ENCODE peak calls at places on chromosomes 3 and 15, in four cellular contexts. One of them, this sample, is unnamed.

GRCh38 chr3:119294889-119295769 is 946 bp downstream of the ARHGAP31 start:
- DNase-seq in transverse colon: peak
- DNase-seq in breast epithelium: no peak
- DNase-seq in Peyer's patch: peak
- DNase-seq in this sample: no peak

GRCh38 chr15:33586791-33587697 is 276.3 kb downstream of the RYR3 start:
- DNase-seq in transverse colon: no peak
- DNase-seq in breast epithelium: no peak
- DNase-seq in Peyer's patch: no peak
- DNase-seq in this sample: no peak

GRCh38 chr3:117234321-117234720 is 524.7 kb downstream of the TUSC7 start:
- DNase-seq in transverse colon: no peak
- DNase-seq in breast epithelium: no peak
- DNase-seq in Peyer's patch: no peak
- DNase-seq in this sample: no peak

GRCh38 chr3:9278085-9278484 is 28.6 kb upstream of the SRGAP3 start:
- DNase-seq in transverse colon: no peak
- DNase-seq in breast epithelium: no peak
- DNase-seq in Peyer's patch: no peak
- DNase-seq in this sample: no peak

GRCh38 chr15:31372635-31373091 is 46.0 kb downstream of the KLF13 start:
- DNase-seq in transverse colon: no peak
- DNase-seq in breast epithelium: no peak
- DNase-seq in Peyer's patch: no peak
- DNase-seq in this sample: no peak

GRCh38 chr3:24377218-24377993 is 117.2 kb downstream of the THRB start:
- DNase-seq in transverse colon: no peak
- DNase-seq in breast epithelium: no peak
- DNase-seq in Peyer's patch: no peak
- DNase-seq in this sample: no peak

GRCh38 chr3:116815831-116816588 is 106.4 kb downstream of the TUSC7 start:
- DNase-seq in transverse colon: peak
- DNase-seq in breast epithelium: no peak
- DNase-seq in Peyer's patch: no peak
- DNase-seq in this sample: no peak

GRCh38 chr3:195815169-195815771 is 3.5 kb upstream of the MUC4 start:
- DNase-seq in transverse colon: no peak
- DNase-seq in breast epithelium: peak
- DNase-seq in Peyer's patch: peak
- DNase-seq in this sample: no peak

GRCh38 chr3:132964267-132964666 is 73.9 kb upstream of the TMEM108 start:
- DNase-seq in transverse colon: no peak
- DNase-seq in breast epithelium: no peak
- DNase-seq in Peyer's patch: no peak
- DNase-seq in this sample: no peak

GRCh38 chr3:58013099-58013498 is 4.9 kb downstream of the FLNB start:
- DNase-seq in transverse colon: no peak
- DNase-seq in breast epithelium: no peak
- DNase-seq in Peyer's patch: no peak
- DNase-seq in this sample: no peak

GRCh38 chr3:31125413-31126020 is 231.1 kb upstream of the GADL1 start:
- DNase-seq in transverse colon: no peak
- DNase-seq in breast epithelium: no peak
- DNase-seq in Peyer's patch: no peak
- DNase-seq in this sample: no peak

GRCh38 chr3:171933441-171933840 is 90.3 kb downstream of the TMEM212 start:
- DNase-seq in transverse colon: no peak
- DNase-seq in breast epithelium: no peak
- DNase-seq in Peyer's patch: no peak
- DNase-seq in this sample: no peak

GRCh38 chr15:98568382-98569017 is 79.8 kb upstream of the IGF1R start:
- DNase-seq in transverse colon: no peak
- DNase-seq in breast epithelium: no peak
- DNase-seq in Peyer's patch: no peak
- DNase-seq in this sample: no peak

GRCh38 chr15:41892621-41893421 is 1.0 kb downstream of the SPTBN5 start:
- DNase-seq in transverse colon: peak
- DNase-seq in breast epithelium: peak
- DNase-seq in Peyer's patch: peak
- DNase-seq in this sample: no peak

GRCh38 chr15:62241135-62241770 is 76.2 kb upstream of the C2CD4B start:
- DNase-seq in transverse colon: peak
- DNase-seq in breast epithelium: no peak
- DNase-seq in Peyer's patch: no peak
- DNase-seq in this sample: no peak

GRCh38 chr3:13024274-13024863 is 48.9 kb downstream of the IQSEC1 start:
- DNase-seq in transverse colon: no peak
- DNase-seq in breast epithelium: no peak
- DNase-seq in Peyer's patch: no peak
- DNase-seq in this sample: no peak

GRCh38 chr3:170614214-170614966 is 28.5 kb upstream of the SLC7A14 start:
- DNase-seq in transverse colon: no peak
- DNase-seq in breast epithelium: no peak
- DNase-seq in Peyer's patch: no peak
- DNase-seq in this sample: no peak

GRCh38 chr15:58497036-58497785 is 65.4 kb downstream of the LIPC start:
- DNase-seq in transverse colon: no peak
- DNase-seq in breast epithelium: no peak
- DNase-seq in Peyer's patch: no peak
- DNase-seq in this sample: no peak

GRCh38 chr15:36501063-36501678 is 78.3 kb upstream of the CDIN1 start:
- DNase-seq in transverse colon: no peak
- DNase-seq in breast epithelium: no peak
- DNase-seq in Peyer's patch: no peak
- DNase-seq in this sample: no peak

GRCh38 chr15:28927043-28927442 is 41.3 kb downstream of the APBA2 start:
- DNase-seq in transverse colon: no peak
- DNase-seq in breast epithelium: no peak
- DNase-seq in Peyer's patch: no peak
- DNase-seq in this sample: no peak

GRCh38 chr3:14369675-14370669 is 32.4 kb upstream of the SLC6A6 start:
- DNase-seq in transverse colon: peak
- DNase-seq in breast epithelium: no peak
- DNase-seq in Peyer's patch: peak
- DNase-seq in this sample: no peak

GRCh38 chr3:195531683-195532082 is 11.4 kb downstream of the PPP1R2 start:
- DNase-seq in transverse colon: no peak
- DNase-seq in breast epithelium: no peak
- DNase-seq in Peyer's patch: no peak
- DNase-seq in this sample: no peak

GRCh38 chr3:193928354-193929209 is 207.4 kb upstream of the HES1 start:
- DNase-seq in transverse colon: no peak
- DNase-seq in breast epithelium: no peak
- DNase-seq in Peyer's patch: no peak
- DNase-seq in this sample: no peak

GRCh38 chr3:42122261-42123011 is 31.3 kb downstream of the TRAK1 start:
- DNase-seq in transverse colon: no peak
- DNase-seq in breast epithelium: no peak
- DNase-seq in Peyer's patch: no peak
- DNase-seq in this sample: no peak

GRCh38 chr3:46936733-46937250 is 39.8 kb downstream of the CCDC12 start:
- DNase-seq in transverse colon: peak
- DNase-seq in breast epithelium: peak
- DNase-seq in Peyer's patch: peak
- DNase-seq in this sample: no peak

GRCh38 chr15:78695849-78696248 is 54.8 kb upstream of the CHRNB4 start:
- DNase-seq in transverse colon: no peak
- DNase-seq in breast epithelium: no peak
- DNase-seq in Peyer's patch: no peak
- DNase-seq in this sample: no peak

GRCh38 chr3:143786229-143787199 is 61.8 kb downstream of the SLC9A9 start:
- DNase-seq in transverse colon: peak
- DNase-seq in breast epithelium: no peak
- DNase-seq in Peyer's patch: no peak
- DNase-seq in this sample: no peak

GRCh38 chr3:141302364-141303141 is 65.8 kb upstream of the ZBTB38 start:
- DNase-seq in transverse colon: no peak
- DNase-seq in breast epithelium: no peak
- DNase-seq in Peyer's patch: no peak
- DNase-seq in this sample: no peak

DNA sequence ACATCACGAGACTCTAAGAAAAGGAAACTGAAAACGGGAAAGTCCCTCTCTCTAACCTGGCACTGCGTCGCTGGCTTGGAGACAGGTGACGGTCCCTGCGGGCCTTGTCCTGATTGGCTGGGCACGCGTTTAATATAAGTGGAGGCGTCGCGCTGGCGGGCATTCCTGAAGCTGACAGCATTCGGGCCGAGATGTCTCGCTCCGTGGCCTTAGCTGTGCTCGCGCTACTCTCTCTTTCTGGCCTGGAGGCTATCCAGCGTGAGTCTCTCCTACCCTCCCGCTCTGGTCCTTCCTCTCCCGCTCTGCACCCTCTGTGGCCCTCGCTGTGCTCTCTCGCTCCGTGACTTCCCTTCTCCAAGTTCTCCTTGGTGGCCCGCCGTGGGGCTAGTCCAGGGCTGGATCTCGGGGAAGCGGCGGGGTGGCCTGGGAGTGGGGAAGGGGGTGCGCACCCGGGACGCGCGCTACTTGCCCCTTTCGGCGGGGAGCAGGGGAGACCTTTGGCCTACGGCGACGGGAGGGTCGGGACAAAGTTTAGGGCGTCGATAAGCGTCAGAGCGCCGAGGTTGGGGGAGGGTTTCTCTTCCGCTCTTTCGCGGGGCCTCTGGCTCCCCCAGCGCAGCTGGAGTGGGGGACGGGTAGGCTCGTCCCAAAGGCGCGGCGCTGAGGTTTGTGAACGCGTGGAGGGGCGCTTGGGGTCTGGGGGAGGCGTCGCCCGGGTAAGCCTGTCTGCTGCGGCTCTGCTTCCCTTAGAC is at the start of gene B2M:
- DNase-seq in transverse colon: peak
- DNase-seq in breast epithelium: peak
- DNase-seq in Peyer's patch: peak
- DNase-seq in this sample: peak
- TF ChIP-seq POLR2A in transverse colon: peak
- TF ChIP-seq POLR2A in breast epithelium: peak
- TF ChIP-seq POLR2A in Peyer's patch: peak
- TF ChIP-seq POLR2A in this sample: peak

DNA sequence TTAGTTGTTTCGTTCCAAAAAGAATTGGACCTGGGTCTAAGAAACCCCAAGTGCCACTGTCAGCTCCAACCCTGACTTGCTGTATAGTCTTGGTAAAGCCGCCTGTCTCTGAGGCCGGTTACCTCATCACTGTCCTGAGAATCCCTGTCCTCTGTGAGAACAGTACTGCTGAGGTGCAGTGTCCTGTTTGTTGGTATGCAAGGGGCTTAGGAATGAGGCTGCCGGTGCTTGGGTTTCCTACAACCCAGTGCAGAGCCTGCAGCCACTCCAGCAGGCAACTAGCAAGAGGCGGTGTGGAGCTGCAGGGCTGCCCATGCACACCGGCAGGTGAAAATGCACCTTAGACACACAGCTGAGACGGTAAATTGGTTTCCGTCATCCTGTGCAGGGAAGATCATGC is 52.0 kb upstream of the ATG7 start:
- DNase-seq in transverse colon: no peak
- DNase-seq in breast epithelium: no peak
- DNase-seq in Peyer's patch: no peak
- DNase-seq in this sample: no peak
- TF ChIP-seq POLR2A in transverse colon: no peak
- TF ChIP-seq POLR2A in breast epithelium: no peak
- TF ChIP-seq POLR2A in Peyer's patch: no peak
- TF ChIP-seq POLR2A in this sample: no peak

DNA sequence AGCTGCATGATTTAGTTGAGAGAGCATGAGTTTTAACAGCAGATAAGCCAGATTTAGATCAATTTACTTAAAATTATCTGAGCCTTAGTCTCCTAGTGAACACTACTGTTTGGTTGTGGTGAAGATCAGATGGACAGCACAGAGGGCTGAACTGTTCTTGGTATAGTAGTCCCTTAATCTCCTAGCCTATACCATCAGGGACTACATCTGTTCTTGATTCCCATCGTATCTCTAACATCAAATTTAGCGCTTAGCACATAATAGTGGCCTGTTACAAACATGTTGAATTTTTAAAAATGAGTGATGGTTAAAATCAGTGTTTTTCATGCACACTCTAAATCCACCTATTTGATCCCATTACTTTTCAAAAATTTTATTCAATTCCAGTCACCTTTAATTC is 507.7 kb downstream of the GRM7 start:
- DNase-seq in transverse colon: no peak
- DNase-seq in breast epithelium: no peak
- DNase-seq in Peyer's patch: no peak
- DNase-seq in this sample: no peak
- TF ChIP-seq POLR2A in transverse colon: no peak
- TF ChIP-seq POLR2A in breast epithelium: no peak
- TF ChIP-seq POLR2A in Peyer's patch: no peak
- TF ChIP-seq POLR2A in this sample: no peak

DNA sequence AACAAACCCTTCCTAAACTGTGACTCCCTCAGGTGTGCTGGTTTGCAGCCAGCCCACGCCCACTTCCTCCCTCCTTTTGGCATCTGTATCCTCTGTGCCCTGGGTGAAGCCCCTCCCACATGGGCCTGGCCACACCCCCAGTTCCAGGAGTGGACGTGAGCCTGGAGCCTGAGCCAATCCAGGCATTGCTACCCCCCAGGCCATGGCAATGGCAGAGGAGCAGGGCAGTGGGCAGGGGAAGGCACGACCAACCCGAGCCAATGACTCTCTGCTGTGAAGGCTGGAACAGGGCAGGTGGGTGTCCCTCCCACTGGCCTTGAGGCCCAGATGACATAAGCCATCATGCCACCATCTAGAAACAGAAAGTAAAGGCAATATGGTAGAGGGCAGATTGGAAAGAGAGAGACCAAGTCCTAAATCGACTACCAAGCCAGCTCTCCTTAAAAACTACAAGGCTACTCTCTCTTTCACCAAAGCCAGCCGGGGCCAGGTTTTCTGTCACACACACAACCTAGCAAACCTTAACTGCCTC is 18.6 kb downstream of the FAM174B start:
- DNase-seq in transverse colon: peak
- DNase-seq in breast epithelium: peak
- DNase-seq in Peyer's patch: no peak
- DNase-seq in this sample: no peak
- TF ChIP-seq POLR2A in transverse colon: no peak
- TF ChIP-seq POLR2A in breast epithelium: no peak
- TF ChIP-seq POLR2A in Peyer's patch: no peak
- TF ChIP-seq POLR2A in this sample: no peak

This sample was measured in esophagus squamous epithelium.